ENCODE peak calls at places on chromosomes 16 and 17, in five cellular contexts. One of them, this sample, is unnamed.

GRCh38 chr17:17079336-17079735 is 37.1 kb downstream of the MPRIP start:
- DNase-seq in cardiac fibroblast: no peak
- DNase-seq in neural crest cell: no peak
- DNase-seq in tibial nerve: no peak
- DNase-seq in adrenal gland: no peak
- DNase-seq in this sample: peak; percentile 3

GRCh38 chr16:11315499-11315898 is 29.8 kb upstream of the RMI2 start:
- DNase-seq in cardiac fibroblast: peak; percentile 45
- DNase-seq in neural crest cell: peak; percentile 14
- DNase-seq in tibial nerve: no peak
- DNase-seq in adrenal gland: no peak
- DNase-seq in this sample: no peak

GRCh38 chr17:39791296-39791992 is 53.7 kb downstream of the GRB7 start:
- DNase-seq in cardiac fibroblast: no peak
- DNase-seq in neural crest cell: no peak
- DNase-seq in tibial nerve: no peak
- DNase-seq in adrenal gland: no peak
- DNase-seq in this sample: no peak

GRCh38 chr17:13568746-13569739 is 32.7 kb downstream of the HS3ST3A1 start:
- DNase-seq in cardiac fibroblast: peak; percentile 58
- DNase-seq in neural crest cell: no peak
- DNase-seq in tibial nerve: no peak
- DNase-seq in adrenal gland: peak; percentile 21
- DNase-seq in this sample: no peak

GRCh38 chr17:73827627-73828241 is 183.5 kb upstream of the SDK2 start:
- DNase-seq in cardiac fibroblast: peak; percentile 4
- DNase-seq in neural crest cell: no peak
- DNase-seq in tibial nerve: no peak
- DNase-seq in adrenal gland: no peak
- DNase-seq in this sample: peak; percentile 35

GRCh38 chr16:21159281-21159951 is 942 bp downstream of the LDAF1 start:
- DNase-seq in cardiac fibroblast: peak; percentile 13
- DNase-seq in neural crest cell: peak; percentile 18
- DNase-seq in tibial nerve: peak; percentile 10
- DNase-seq in adrenal gland: no peak
- DNase-seq in this sample: peak; percentile 36

GRCh38 chr16:54632322-54632721 is 298.3 kb upstream of the IRX5 start:
- DNase-seq in cardiac fibroblast: no peak
- DNase-seq in neural crest cell: no peak
- DNase-seq in tibial nerve: no peak
- DNase-seq in adrenal gland: no peak
- DNase-seq in this sample: no peak

GRCh38 chr17:16516594-16517018 is 24.6 kb upstream of the LRRC75A start:
- DNase-seq in cardiac fibroblast: peak; percentile 75
- DNase-seq in neural crest cell: peak; percentile 17
- DNase-seq in tibial nerve: peak; percentile 20
- DNase-seq in adrenal gland: peak; percentile 56
- DNase-seq in this sample: peak; percentile 22

GRCh38 chr16:58515125-58515870 is at the start of gene SETD6:
- DNase-seq in cardiac fibroblast: peak; percentile 89
- DNase-seq in neural crest cell: peak; percentile 85
- DNase-seq in tibial nerve: peak; percentile 85
- DNase-seq in adrenal gland: peak; percentile 92
- DNase-seq in this sample: peak; percentile 95

GRCh38 chr17:46046957-46047356 is 47.9 kb downstream of the STH start:
- DNase-seq in cardiac fibroblast: peak; percentile 79
- DNase-seq in neural crest cell: no peak
- DNase-seq in tibial nerve: no peak
- DNase-seq in adrenal gland: no peak
- DNase-seq in this sample: no peak

GRCh38 chr16:9090101-9090959 is 1.1 kb upstream of the HAPSTR1 start:
- DNase-seq in cardiac fibroblast: no peak
- DNase-seq in neural crest cell: peak; percentile 25
- DNase-seq in tibial nerve: peak; percentile 18
- DNase-seq in adrenal gland: no peak
- DNase-seq in this sample: peak; percentile 54

GRCh38 chr17:76130473-76130872 is 10.6 kb downstream of the FOXJ1 start:
- DNase-seq in cardiac fibroblast: no peak
- DNase-seq in neural crest cell: no peak
- DNase-seq in tibial nerve: no peak
- DNase-seq in adrenal gland: no peak
- DNase-seq in this sample: no peak

GRCh38 chr17:64741038-64741641 is 79.0 kb upstream of the SMURF2 start:
- DNase-seq in cardiac fibroblast: peak; percentile 67
- DNase-seq in neural crest cell: no peak
- DNase-seq in tibial nerve: no peak
- DNase-seq in adrenal gland: peak; percentile 33
- DNase-seq in this sample: no peak

GRCh38 chr16:69443809-69444611 is 19.6 kb downstream of the CYB5B start:
- DNase-seq in cardiac fibroblast: peak; percentile 55
- DNase-seq in neural crest cell: no peak
- DNase-seq in tibial nerve: peak; percentile 17
- DNase-seq in adrenal gland: no peak
- DNase-seq in this sample: no peak

GRCh38 chr17:20206068-20206467 is 196.9 kb downstream of the SPECC1 start:
- DNase-seq in cardiac fibroblast: peak; percentile 37
- DNase-seq in neural crest cell: no peak
- DNase-seq in tibial nerve: no peak
- DNase-seq in adrenal gland: no peak
- DNase-seq in this sample: no peak

GRCh38 chr17:29526322-29526721 is 40.5 kb downstream of the ABHD15 start:
- DNase-seq in cardiac fibroblast: no peak
- DNase-seq in neural crest cell: no peak
- DNase-seq in tibial nerve: no peak
- DNase-seq in adrenal gland: no peak
- DNase-seq in this sample: no peak

GRCh38 chr17:48869821-48870318 is 22.7 kb upstream of the ATP5MC1 start:
- DNase-seq in cardiac fibroblast: no peak
- DNase-seq in neural crest cell: no peak
- DNase-seq in tibial nerve: no peak
- DNase-seq in adrenal gland: no peak
- DNase-seq in this sample: no peak

GRCh38 chr16:49737541-49737940 is 118.4 kb downstream of the ZNF423 start:
- DNase-seq in cardiac fibroblast: no peak
- DNase-seq in neural crest cell: no peak
- DNase-seq in tibial nerve: no peak
- DNase-seq in adrenal gland: no peak
- DNase-seq in this sample: no peak

GRCh38 chr16:49740190-49740589 is 115.7 kb downstream of the ZNF423 start:
- DNase-seq in cardiac fibroblast: no peak
- DNase-seq in neural crest cell: no peak
- DNase-seq in tibial nerve: no peak
- DNase-seq in adrenal gland: no peak
- DNase-seq in this sample: no peak

GRCh38 chr16:49743206-49743470 is 112.8 kb downstream of the ZNF423 start:
- DNase-seq in cardiac fibroblast: no peak
- DNase-seq in neural crest cell: no peak
- DNase-seq in tibial nerve: no peak
- DNase-seq in adrenal gland: no peak
- DNase-seq in this sample: no peak

GRCh38 chr16:49742428-49743205 is 113.3 kb downstream of the ZNF423 start:
- DNase-seq in cardiac fibroblast: no peak
- DNase-seq in neural crest cell: no peak
- DNase-seq in tibial nerve: no peak
- DNase-seq in adrenal gland: no peak
- DNase-seq in this sample: no peak

DNA sequence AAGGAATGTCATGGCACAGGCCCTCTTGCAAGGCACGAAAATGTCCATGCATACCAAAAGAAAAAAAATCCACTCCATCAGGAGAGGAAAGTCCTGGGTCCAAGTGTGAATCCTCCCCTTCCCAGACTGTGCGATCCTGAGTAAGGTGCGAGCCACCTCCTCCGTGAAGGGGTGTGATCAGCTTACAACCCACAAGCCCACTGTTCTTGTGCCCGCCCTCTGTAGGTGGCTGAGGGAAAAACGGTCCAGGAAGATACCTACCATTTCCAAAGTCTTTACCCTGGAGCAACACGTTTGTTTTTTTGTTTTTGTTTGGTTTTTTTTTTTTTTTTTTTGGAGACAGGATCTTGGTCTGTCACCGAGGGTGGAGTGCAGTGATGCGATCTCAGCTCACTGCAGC is 116.5 kb downstream of the ZNF423 start:
- DNase-seq in cardiac fibroblast: no peak
- DNase-seq in neural crest cell: no peak
- DNase-seq in tibial nerve: no peak
- DNase-seq in adrenal gland: no peak
- DNase-seq in this sample: peak; percentile 54
- TF ChIP-seq CTCF in cardiac fibroblast: no peak
- TF ChIP-seq CTCF in neural crest cell: peak; percentile 22
- TF ChIP-seq CTCF in tibial nerve: no peak
- TF ChIP-seq CTCF in adrenal gland: no peak
- TF ChIP-seq CTCF in this sample: peak; percentile 57

GRCh38 chr17:70794757-70795156 is 625.4 kb downstream of the KCNJ2 start:
- DNase-seq in cardiac fibroblast: no peak
- DNase-seq in neural crest cell: no peak
- DNase-seq in tibial nerve: no peak
- DNase-seq in adrenal gland: no peak
- DNase-seq in this sample: no peak

GRCh38 chr17:70795620-70796019 is 626.3 kb downstream of the KCNJ2 start:
- DNase-seq in cardiac fibroblast: no peak
- DNase-seq in neural crest cell: no peak
- DNase-seq in tibial nerve: no peak
- DNase-seq in adrenal gland: no peak
- DNase-seq in this sample: no peak

GRCh38 chr17:70796757-70797156 is 627.4 kb downstream of the KCNJ2 start:
- DNase-seq in cardiac fibroblast: no peak
- DNase-seq in neural crest cell: no peak
- DNase-seq in tibial nerve: no peak
- DNase-seq in adrenal gland: no peak
- DNase-seq in this sample: no peak

GRCh38 chr17:70787721-70788120 is 618.4 kb downstream of the KCNJ2 start:
- DNase-seq in cardiac fibroblast: no peak
- DNase-seq in neural crest cell: no peak
- DNase-seq in tibial nerve: no peak
- DNase-seq in adrenal gland: no peak
- DNase-seq in this sample: no peak

DNA sequence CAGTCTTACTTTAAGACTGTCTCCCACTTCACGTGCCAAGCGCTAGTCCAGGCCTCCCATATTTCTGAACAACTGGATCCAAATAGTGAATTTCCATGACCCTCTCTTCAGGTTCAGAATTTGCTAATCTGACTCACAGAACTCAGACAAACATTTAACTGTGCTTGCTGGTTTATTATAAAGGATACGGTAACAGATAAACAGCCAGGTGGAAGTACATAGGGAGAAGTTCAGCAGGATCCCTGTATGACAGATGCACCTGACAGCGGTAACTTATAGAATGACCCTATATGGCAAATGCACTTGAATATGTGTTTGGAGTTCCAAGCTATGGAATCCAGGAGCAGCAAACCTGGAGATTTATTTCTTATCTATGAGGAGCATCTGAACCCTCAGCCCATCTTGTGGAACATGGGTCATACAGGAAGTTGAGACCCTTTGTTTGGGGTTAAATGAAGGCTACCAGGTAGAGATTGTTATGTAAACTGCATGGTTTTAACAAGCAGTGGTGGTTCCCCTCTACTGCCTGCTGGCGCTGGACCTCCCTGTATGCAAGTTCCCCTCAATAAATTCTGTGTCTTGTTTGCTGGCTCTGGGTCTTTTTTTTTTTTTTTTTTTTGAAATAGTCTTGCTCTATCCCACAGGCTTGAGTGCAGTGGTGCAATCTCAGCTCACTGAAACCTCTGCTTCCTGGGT is 622.6 kb downstream of the KCNJ2 start:
- DNase-seq in cardiac fibroblast: no peak
- DNase-seq in neural crest cell: no peak
- DNase-seq in tibial nerve: no peak
- DNase-seq in adrenal gland: no peak
- DNase-seq in this sample: no peak
- TF ChIP-seq CTCF in cardiac fibroblast: no peak
- TF ChIP-seq CTCF in neural crest cell: no peak
- TF ChIP-seq CTCF in tibial nerve: no peak
- TF ChIP-seq CTCF in adrenal gland: no peak
- TF ChIP-seq CTCF in this sample: no peak

GRCh38 chr17:37360632-37361031 is 15.2 kb upstream of the C17orf78 start:
- DNase-seq in cardiac fibroblast: peak; percentile 48
- DNase-seq in neural crest cell: no peak
- DNase-seq in tibial nerve: no peak
- DNase-seq in adrenal gland: no peak
- DNase-seq in this sample: no peak

GRCh38 chr17:37361543-37361942 is 14.2 kb upstream of the C17orf78 start:
- DNase-seq in cardiac fibroblast: no peak
- DNase-seq in neural crest cell: no peak
- DNase-seq in tibial nerve: no peak
- DNase-seq in adrenal gland: no peak
- DNase-seq in this sample: no peak

GRCh38 chr17:37359682-37360188 is 16.1 kb upstream of the C17orf78 start:
- DNase-seq in cardiac fibroblast: no peak
- DNase-seq in neural crest cell: no peak
- DNase-seq in tibial nerve: no peak
- DNase-seq in adrenal gland: no peak
- DNase-seq in this sample: no peak

GRCh38 chr17:37358098-37358829 is 17.5 kb upstream of the C17orf78 start:
- DNase-seq in cardiac fibroblast: peak; percentile 53
- DNase-seq in neural crest cell: peak; percentile 59
- DNase-seq in tibial nerve: peak; percentile 16
- DNase-seq in adrenal gland: peak; percentile 63
- DNase-seq in this sample: peak; percentile 82

GRCh38 chr17:37358830-37359681 is 16.7 kb upstream of the C17orf78 start:
- DNase-seq in cardiac fibroblast: peak; percentile 98
- DNase-seq in neural crest cell: peak; percentile 96
- DNase-seq in tibial nerve: peak; percentile 88
- DNase-seq in adrenal gland: peak; percentile 97
- DNase-seq in this sample: peak; percentile 99
- TF ChIP-seq CTCF in cardiac fibroblast: peak; percentile 5
- TF ChIP-seq CTCF in neural crest cell: peak; percentile 44
- TF ChIP-seq CTCF in tibial nerve: peak; percentile 77
- TF ChIP-seq CTCF in adrenal gland: no peak
- TF ChIP-seq CTCF in this sample: peak; percentile 38

DNA sequence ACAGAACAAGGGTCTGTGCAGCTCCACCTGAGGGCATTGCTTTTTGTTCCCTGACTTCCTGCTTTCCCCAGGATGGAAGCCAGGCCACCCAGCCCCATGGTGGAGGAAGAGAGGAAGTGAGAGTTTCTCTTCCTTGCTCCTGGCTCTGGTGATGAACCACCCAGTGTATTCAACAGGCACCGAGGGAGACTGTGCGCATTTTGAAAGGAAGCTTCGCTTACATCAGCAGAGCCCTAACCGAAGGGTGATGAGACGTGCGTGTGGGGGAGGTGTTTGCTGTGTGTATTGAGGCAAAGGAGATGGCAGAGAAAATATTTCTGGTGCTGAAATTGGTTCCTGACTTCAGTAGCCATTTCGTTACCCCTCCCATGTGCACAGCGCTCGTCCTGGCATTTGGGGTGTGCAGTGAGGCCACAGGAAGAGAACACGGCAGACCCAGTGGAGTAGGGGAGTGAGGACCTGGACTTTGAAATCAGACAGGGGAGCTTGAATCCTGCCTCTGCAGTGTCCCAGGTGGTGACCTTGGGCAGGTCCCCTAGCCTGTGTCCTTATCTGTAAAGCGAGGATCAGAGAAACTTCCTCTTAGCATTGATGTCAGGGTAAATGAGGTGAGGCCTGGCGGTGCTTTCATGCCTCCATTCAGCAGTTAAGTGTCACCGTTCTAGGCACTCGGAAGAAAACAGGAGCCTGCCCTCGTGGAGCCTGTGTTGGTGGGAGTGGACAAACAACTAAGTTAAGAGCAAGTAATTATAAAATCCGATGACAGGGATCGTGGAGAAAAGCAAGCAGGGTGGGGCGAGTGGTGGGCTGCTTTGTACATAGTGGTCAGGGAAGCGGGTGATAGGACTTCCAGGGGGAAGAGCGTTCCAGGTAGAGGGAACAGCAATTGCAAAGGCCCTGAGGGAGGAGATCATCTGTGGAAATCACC is 7.4 kb downstream of the CMIP start:
- DNase-seq in cardiac fibroblast: no peak
- DNase-seq in neural crest cell: no peak
- DNase-seq in tibial nerve: no peak
- DNase-seq in adrenal gland: peak; percentile 69
- DNase-seq in this sample: no peak
- TF ChIP-seq CTCF in cardiac fibroblast: no peak
- TF ChIP-seq CTCF in neural crest cell: no peak
- TF ChIP-seq CTCF in tibial nerve: no peak
- TF ChIP-seq CTCF in adrenal gland: no peak
- TF ChIP-seq CTCF in this sample: no peak